ENCODE peak calls at places on chromosomes 7 and 10, in four cellular contexts. One of them, this sample, is unnamed.

GRCh38 chr7:66542049-66542448 is 86.6 kb upstream of the KCTD7 start:
- DNase-seq in effector memory CD4-positive, alpha-beta T cell: no peak
- DNase-seq in endodermal cell: no peak
- DNase-seq in WERI-Rb-1: no peak
- DNase-seq in this sample: no peak

GRCh38 chr7:116689787-116690186 is 17.8 kb downstream of the MET start:
- DNase-seq in effector memory CD4-positive, alpha-beta T cell: no peak
- DNase-seq in endodermal cell: no peak
- DNase-seq in WERI-Rb-1: no peak
- DNase-seq in this sample: no peak

GRCh38 chr7:98879198-98879988 is 1.1 kb downstream of the TRRAP start:
- DNase-seq in effector memory CD4-positive, alpha-beta T cell: peak; percentile 55
- DNase-seq in endodermal cell: peak; percentile 75
- DNase-seq in WERI-Rb-1: peak; percentile 60
- DNase-seq in this sample: peak; percentile 56

GRCh38 chr7:14023838-14024237 is 34.4 kb upstream of the ETV1 start:
- DNase-seq in effector memory CD4-positive, alpha-beta T cell: no peak
- DNase-seq in endodermal cell: no peak
- DNase-seq in WERI-Rb-1: no peak
- DNase-seq in this sample: no peak

GRCh38 chr10:86349474-86349873 is 17.1 kb downstream of the GRID1 start:
- DNase-seq in effector memory CD4-positive, alpha-beta T cell: no peak
- DNase-seq in endodermal cell: peak; percentile 90
- DNase-seq in WERI-Rb-1: peak; percentile 79
- DNase-seq in this sample: no peak

GRCh38 chr10:62817120-62817762 is 1.1 kb upstream of the EGR2 start:
- DNase-seq in effector memory CD4-positive, alpha-beta T cell: peak; percentile 30
- DNase-seq in endodermal cell: peak; percentile 75
- DNase-seq in WERI-Rb-1: peak; percentile 35
- DNase-seq in this sample: peak; percentile 30

GRCh38 chr10:24953350-24954074 is 1.1 kb upstream of the PRTFDC1 start:
- DNase-seq in effector memory CD4-positive, alpha-beta T cell: no peak
- DNase-seq in endodermal cell: peak; percentile 51
- DNase-seq in WERI-Rb-1: no peak
- DNase-seq in this sample: no peak

GRCh38 chr10:130885021-130885655 is 426.4 kb downstream of the TCERG1L start:
- DNase-seq in effector memory CD4-positive, alpha-beta T cell: no peak
- DNase-seq in endodermal cell: no peak
- DNase-seq in WERI-Rb-1: no peak
- DNase-seq in this sample: no peak

GRCh38 chr7:42661312-42661711 is 250.6 kb downstream of the C7orf25 start:
- DNase-seq in effector memory CD4-positive, alpha-beta T cell: no peak
- DNase-seq in endodermal cell: no peak
- DNase-seq in WERI-Rb-1: no peak
- DNase-seq in this sample: no peak

DNA sequence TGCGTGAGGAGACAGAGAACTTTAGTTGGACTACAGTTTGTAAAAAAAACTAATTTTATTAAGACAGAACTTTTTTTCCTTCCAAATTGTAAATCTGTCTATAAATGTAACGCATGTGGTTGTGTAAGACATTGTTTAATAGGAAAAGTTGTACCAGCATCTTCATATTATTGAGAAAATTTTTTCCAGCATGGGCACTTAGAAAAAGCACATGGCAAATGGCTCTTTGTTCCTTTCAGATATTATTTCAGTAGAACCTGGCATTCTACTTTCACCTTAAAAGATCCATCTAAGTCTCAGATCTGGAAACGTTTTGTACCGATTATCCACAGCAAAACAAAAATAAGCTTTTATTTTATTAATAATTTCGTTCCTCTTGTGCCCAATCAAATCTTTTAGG is 43.2 kb downstream of the ZRANB1 start:
- DNase-seq in effector memory CD4-positive, alpha-beta T cell: no peak
- DNase-seq in endodermal cell: no peak
- DNase-seq in WERI-Rb-1: no peak
- DNase-seq in this sample: no peak
- H3K36me3 ChIP-seq in effector memory CD4-positive, alpha-beta T cell: peaks cover 37% of the 10 kb centered on the region
- H3K36me3 ChIP-seq in endodermal cell: peaks cover 78% of the 10 kb centered on the region
- H3K36me3 ChIP-seq in WERI-Rb-1: peaks cover 76% of the 10 kb centered on the region
- H3K36me3 ChIP-seq in this sample: peaks cover 70% of the 10 kb centered on the region

GRCh38 chr7:107180378-107180777 is 11.6 kb downstream of the HBP1 start:
- DNase-seq in effector memory CD4-positive, alpha-beta T cell: peak; percentile 31
- DNase-seq in endodermal cell: no peak
- DNase-seq in WERI-Rb-1: no peak
- DNase-seq in this sample: no peak
- H3K36me3 ChIP-seq in effector memory CD4-positive, alpha-beta T cell: peaks cover 56% of the 10 kb centered on the region
- H3K36me3 ChIP-seq in endodermal cell: peaks cover 47% of the 10 kb centered on the region
- H3K36me3 ChIP-seq in WERI-Rb-1: peaks cover 23% of the 10 kb centered on the region
- H3K36me3 ChIP-seq in this sample: peaks cover 66% of the 10 kb centered on the region

GRCh38 chr10:131946321-131946751 is 35.4 kb downstream of the BNIP3 start:
- DNase-seq in effector memory CD4-positive, alpha-beta T cell: no peak
- DNase-seq in endodermal cell: peak; percentile 17
- DNase-seq in WERI-Rb-1: no peak
- DNase-seq in this sample: no peak

GRCh38 chr10:131946880-131947279 is 34.8 kb downstream of the BNIP3 start:
- DNase-seq in effector memory CD4-positive, alpha-beta T cell: no peak
- DNase-seq in endodermal cell: peak; percentile 22
- DNase-seq in WERI-Rb-1: no peak
- DNase-seq in this sample: no peak

GRCh38 chr10:131938681-131939080 is 37.9 kb downstream of the PPP2R2D start:
- DNase-seq in effector memory CD4-positive, alpha-beta T cell: no peak
- DNase-seq in endodermal cell: no peak
- DNase-seq in WERI-Rb-1: no peak
- DNase-seq in this sample: no peak

GRCh38 chr10:131943021-131943814 is 38.5 kb downstream of the BNIP3 start:
- DNase-seq in effector memory CD4-positive, alpha-beta T cell: no peak
- DNase-seq in endodermal cell: peak; percentile 87
- DNase-seq in WERI-Rb-1: peak; percentile 60
- DNase-seq in this sample: no peak

GRCh38 chr10:131942455-131942854 is 39.3 kb downstream of the BNIP3 start:
- DNase-seq in effector memory CD4-positive, alpha-beta T cell: no peak
- DNase-seq in endodermal cell: no peak
- DNase-seq in WERI-Rb-1: no peak
- DNase-seq in this sample: no peak
- H3K36me3 ChIP-seq in effector memory CD4-positive, alpha-beta T cell: peaks cover 51% of the 10 kb centered on the region
- H3K36me3 ChIP-seq in endodermal cell: peaks cover 80% of the 10 kb centered on the region
- H3K36me3 ChIP-seq in WERI-Rb-1: peaks cover 38% of the 10 kb centered on the region
- H3K36me3 ChIP-seq in this sample: peaks cover 79% of the 10 kb centered on the region

GRCh38 chr10:93672022-93672678 is 30.2 kb downstream of the FRA10AC1 start:
- DNase-seq in effector memory CD4-positive, alpha-beta T cell: no peak
- DNase-seq in endodermal cell: no peak
- DNase-seq in WERI-Rb-1: no peak
- DNase-seq in this sample: no peak

GRCh38 chr10:93672890-93673289 is 29.5 kb downstream of the FRA10AC1 start:
- DNase-seq in effector memory CD4-positive, alpha-beta T cell: no peak
- DNase-seq in endodermal cell: no peak
- DNase-seq in WERI-Rb-1: no peak
- DNase-seq in this sample: no peak

GRCh38 chr10:93667795-93668194 is 34.6 kb downstream of the FRA10AC1 start:
- DNase-seq in effector memory CD4-positive, alpha-beta T cell: no peak
- DNase-seq in endodermal cell: no peak
- DNase-seq in WERI-Rb-1: no peak
- DNase-seq in this sample: no peak

GRCh38 chr10:93671042-93671441 is 31.4 kb downstream of the FRA10AC1 start:
- DNase-seq in effector memory CD4-positive, alpha-beta T cell: no peak
- DNase-seq in endodermal cell: no peak
- DNase-seq in WERI-Rb-1: no peak
- DNase-seq in this sample: no peak

DNA sequence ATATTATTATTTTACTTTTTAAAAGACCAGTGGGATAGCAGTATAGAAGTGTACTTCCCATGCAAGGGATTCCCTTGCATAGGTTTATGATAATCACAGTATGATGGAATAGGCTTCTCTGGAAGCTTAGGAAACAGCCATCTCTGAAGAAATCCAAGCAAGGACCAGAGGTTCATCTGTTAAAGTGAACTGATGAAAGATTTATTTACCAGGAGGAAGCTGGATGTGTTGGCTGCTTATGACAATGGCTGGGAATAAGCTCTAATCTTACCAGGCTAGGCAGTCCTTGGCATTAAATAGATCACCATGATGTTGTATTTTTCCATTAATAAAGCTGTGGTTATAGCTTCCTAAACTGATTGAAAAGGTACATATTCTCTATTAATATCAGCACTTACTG is 32.0 kb downstream of the FRA10AC1 start:
- DNase-seq in effector memory CD4-positive, alpha-beta T cell: no peak
- DNase-seq in endodermal cell: no peak
- DNase-seq in WERI-Rb-1: no peak
- DNase-seq in this sample: no peak
- H3K36me3 ChIP-seq in effector memory CD4-positive, alpha-beta T cell: peaks cover 22% of the 10 kb centered on the region
- H3K36me3 ChIP-seq in endodermal cell: peaks cover 65% of the 10 kb centered on the region
- H3K36me3 ChIP-seq in WERI-Rb-1: peaks cover 3% of the 10 kb centered on the region
- H3K36me3 ChIP-seq in this sample: peaks cover 51% of the 10 kb centered on the region